ENCODE peak calls at places on chromosomes 5 and 9, in four cellular contexts. M is iris pigment epithelial cell; D is D341Med; L is stimulated activated CD4-positive, alpha-beta T cell treated with anti-CD3 and anti-CD28 coated beads, TNF-alpha, amount 100 ng/mL, for 48 hours. Y is an unnamed sample.

GRCh38 chr5:159061186-159061796 is 38.4 kb downstream of the EBF1 start:
- DNase-seq in M (peak), D (no peak), L (no peak), Y (peak)

GRCh38 chr5:91419571-91420537 is 36.7 kb upstream of the ARRDC3 start:
- DNase-seq in M (peak), D (peak), L (peak), Y (peak)

GRCh38 chr9:69086312-69086711 is 50.8 kb downstream of the FXN start:
- DNase-seq in M (no peak), D (no peak), L (no peak), Y (no peak)

GRCh38 chr9:92151691-92152393 is 36.6 kb upstream of the SPTLC1 start:
- DNase-seq in M (peak), D (no peak), L (no peak), Y (peak)

GRCh38 chr5:139150359-139150999 is 47.7 kb downstream of the SIL1 start:
- DNase-seq in M (no peak), D (no peak), L (no peak), Y (no peak)

GRCh38 chr9:91301161-91301560 is 60.6 kb downstream of the AUH start:
- DNase-seq in M (peak), D (no peak), L (no peak), Y (peak)

GRCh38 chr5:61600945-61601491 is 269.0 kb downstream of the ZSWIM6 start:
- DNase-seq in M (no peak), D (no peak), L (no peak), Y (peak)

GRCh38 chr9:81613002-81613750 is 76.2 kb downstream of the TLE1 start:
- DNase-seq in M (peak), D (peak), L (no peak), Y (peak)

GRCh38 chr5:143031781-143032724 is 261.9 kb downstream of the ARHGAP26 start:
- DNase-seq in M (no peak), D (peak), L (no peak), Y (no peak)

GRCh38 chr5:15285901-15286583 is 213.9 kb upstream of the FBXL7 start:
- DNase-seq in M (peak), D (no peak), L (no peak), Y (peak)

GRCh38 chr5:96582343-96582742 is 79.8 kb upstream of the CAST start:
- DNase-seq in M (no peak), D (peak), L (no peak), Y (peak)

GRCh38 chr5:94802450-94802849 is 184.0 kb downstream of the SLF1 start:
- DNase-seq in M (peak), D (no peak), L (no peak), Y (peak)

GRCh38 chr9:91151741-91152095 is 210.0 kb downstream of the AUH start:
- DNase-seq in M (no peak), D (no peak), L (no peak), Y (no peak)

Y was measured in fibroblast of lung.